ENCODE peak calls at places on chromosomes 5 and 9, in six cellular contexts. Q is OCI-LY7, C is ascending aorta, B is PC-9, T is A549, Y is mucosa of descending colon. I is an unnamed sample. For H3K4me1, the result is how much of the 10 kb centered on the place peaks cover.

GRCh38 chr9:128940946-128941755 is 6.3 kb downstream of the DOLK start:
- DNase-seq in Q (no peak), C (peak), B (no peak), T (no peak), Y (no peak), I (no peak)

GRCh38 chr9:91033802-91034201 is 232.2 kb downstream of the SYK start:
- DNase-seq in Q (peak), C (no peak), B (no peak), T (peak), Y (peak), I (no peak)

GRCh38 chr5:14628346-14628745 is 36.2 kb upstream of the OTULIN start:
- DNase-seq in Q (peak), C (no peak), B (no peak), T (peak), Y (peak), I (no peak)

GRCh38 chr9:126439402-126439765 is 112.8 kb downstream of the MVB12B start:
- DNase-seq in Q (no peak), C (no peak), B (no peak), T (no peak), Y (no peak), I (no peak)

GRCh38 chr5:105508519-105508918 is 1945.9 kb upstream of the NUDT12 start:
- DNase-seq in Q (no peak), C (no peak), B (no peak), T (no peak), Y (no peak), I (no peak)

GRCh38 chr5:57117601-57118000 is 56.3 kb upstream of the GPBP1 start:
- DNase-seq in Q (no peak), C (no peak), B (no peak), T (no peak), Y (no peak), I (no peak)

GRCh38 chr9:14343236-14343947 is 29.5 kb upstream of the NFIB start:
- DNase-seq in Q (no peak), C (no peak), B (no peak), T (no peak), Y (no peak), I (no peak)

GRCh38 chr5:75681125-75681830 is 36.0 kb downstream of the POC5 start:
- DNase-seq in Q (peak), C (no peak), B (peak), T (peak), Y (no peak), I (no peak)

GRCh38 chr9:74951725-74952151 is 974 bp downstream of the C9orf40 start:
- DNase-seq in Q (peak), C (peak), B (no peak), T (peak), Y (peak), I (no peak)

GRCh38 chr9:123834907-123835562 is 94.9 kb downstream of the DENND1A start:
- DNase-seq in Q (peak), C (no peak), B (no peak), T (no peak), Y (no peak), I (no peak)

GRCh38 chr9:2230362-2230761 is 215.2 kb downstream of the SMARCA2 start:
- DNase-seq in Q (peak), C (no peak), B (no peak), T (no peak), Y (no peak), I (no peak)

GRCh38 chr9:134327671-134328231 is 1.5 kb downstream of the RXRA start:
- DNase-seq in Q (no peak), C (no peak), B (no peak), T (no peak), Y (peak), I (no peak)
- H3K4me3 ChIP-seq in Q (no peak), C (peak), B (peak), T (peak), Y (no peak), I (peak)

GRCh38 chr5:83058718-83059117 is 18.5 kb downstream of the TMEM167A start:
- DNase-seq in Q (no peak), C (no peak), B (no peak), T (no peak), Y (no peak), I (no peak)
- H3K4me1 ChIP-seq in Q (under half), C (under half), B (under half), T (under half), Y (under half), I (under half)

GRCh38 chr5:146622391-146622790 is 106.4 kb upstream of the GPR151 start:
- DNase-seq in Q (no peak), C (no peak), B (no peak), T (no peak), Y (no peak), I (no peak)
- TF ChIP-seq CTCF in Q (peak), C (no peak), B (peak), T (peak), Y (no peak), I (peak)

DNA sequence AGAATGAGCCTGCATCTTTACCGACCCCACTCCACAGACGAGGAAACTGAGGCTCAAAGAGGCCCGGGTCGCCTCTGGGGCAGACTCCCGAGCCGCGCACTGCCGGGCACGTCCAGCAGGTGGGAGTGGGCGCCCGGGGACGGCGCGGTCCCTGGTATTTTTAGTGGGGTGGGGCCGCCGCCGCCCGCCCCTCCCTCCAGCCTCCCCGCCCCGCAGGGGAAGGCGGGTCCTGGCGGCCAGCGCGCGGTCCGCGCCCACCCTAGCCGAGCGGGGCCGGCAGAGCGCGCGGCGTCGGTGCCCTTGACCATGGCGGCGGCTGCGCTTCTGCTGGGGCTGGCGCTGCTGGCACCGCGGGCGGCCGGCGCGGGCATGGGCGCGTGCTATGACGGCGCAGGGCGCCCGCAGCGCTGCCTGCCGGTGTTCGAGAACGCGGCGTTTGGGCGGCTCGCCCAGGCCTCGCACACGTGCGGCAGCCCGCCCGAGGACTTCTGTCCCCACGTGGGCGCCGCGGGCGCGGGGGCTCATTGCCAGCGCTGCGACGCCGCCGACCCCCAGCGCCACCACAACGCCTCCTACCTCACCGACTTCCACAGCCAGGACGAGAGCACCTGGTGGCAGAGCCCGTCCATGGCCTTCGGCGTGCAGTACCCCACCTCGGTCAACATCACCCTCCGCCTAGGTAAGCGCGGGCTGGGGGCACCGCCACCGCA is at the start of gene LAMC3:
- DNase-seq in Q (no peak), C (no peak), B (no peak), T (peak), Y (no peak), I (no peak)
- H3K4me3 ChIP-seq in Q (no peak), C (peak), B (no peak), T (peak), Y (no peak), I (peak)

DNA sequence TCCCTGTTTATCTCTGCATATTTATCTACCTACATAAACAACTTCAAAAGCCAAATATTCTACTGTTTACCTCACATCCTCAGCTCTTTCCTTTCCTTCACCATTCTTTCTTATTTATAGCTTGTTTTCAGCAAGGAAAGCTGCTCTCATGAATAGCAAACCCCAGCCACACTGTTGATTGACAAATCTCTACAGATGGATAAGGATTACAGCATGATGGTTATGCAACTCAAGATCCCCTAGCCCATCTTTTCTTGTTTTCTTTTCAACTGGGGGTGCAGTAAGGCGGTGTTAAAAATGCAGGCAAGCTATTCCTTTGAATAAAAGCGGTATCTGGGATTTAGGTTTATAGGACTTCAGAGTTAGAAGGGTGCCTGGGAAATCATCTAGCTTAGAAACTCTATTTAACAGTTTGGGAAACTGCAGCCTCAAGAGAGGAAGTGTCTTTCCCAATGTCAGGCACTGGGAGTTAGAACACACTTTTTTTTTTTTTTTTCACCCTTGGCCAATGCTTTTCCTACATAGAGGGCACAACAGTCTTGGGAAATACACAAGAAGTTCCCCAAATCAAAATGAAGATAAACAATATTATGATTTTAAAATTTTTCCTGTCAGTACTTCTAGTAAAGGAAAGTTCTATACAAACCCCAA is 2.7 kb downstream of the SPARC start:
- DNase-seq in Q (no peak), C (no peak), B (no peak), T (no peak), Y (no peak), I (no peak)
- H3K4me1 ChIP-seq in Q (under half), C (half or more), B (under half), T (under half), Y (under half), I (half or more)

GRCh38 chr5:20601678-20602100 is 613.7 kb upstream of the CDH18 start:
- DNase-seq in Q (no peak), C (no peak), B (no peak), T (peak), Y (no peak), I (no peak)
- TF ChIP-seq CTCF in Q (peak), C (no peak), B (no peak), T (no peak), Y (no peak), I (no peak)